ENCODE peak calls at places on chromosomes 16 and 17, in nine cellular contexts. F, B, H, E, Q, Z, V, U and A are unnamed samples.

GRCh38 chr16:54937673-54938350 is 7.1 kb downstream of the IRX5 start:
- DNase-seq in Q (no peak), F (no peak), E (no peak), B (no peak), H (no peak), V (no peak), Z (no peak), U (no peak), A (no peak)

GRCh38 chr17:79393358-79394038 is 217.4 kb downstream of the RBFOX3 start:
- DNase-seq in H (peak; percentile 61), U (peak; percentile 82), E (peak; percentile 50), Q (peak; percentile 40), B (peak; percentile 95), F (peak; percentile 88), Z (peak; percentile 88), V (peak; percentile 27), A (peak; percentile 81)

GRCh38 chr16:88893127-88893968 is 26.9 kb upstream of the PABPN1L start:
- DNase-seq in V (no peak), Z (no peak), H (no peak), Q (no peak), F (no peak), E (no peak), B (no peak), U (no peak), A (no peak)

GRCh38 chr17:14741516-14741915 is 440.6 kb downstream of the HS3ST3B1 start:
- DNase-seq in E (no peak), V (no peak), U (no peak), Q (peak; percentile 52), F (no peak), Z (no peak), B (no peak), H (no peak), A (no peak)

GRCh38 chr17:20043034-20043433 is 33.9 kb downstream of the SPECC1 start:
- DNase-seq in Q (no peak), H (no peak), F (no peak), V (no peak), U (peak; percentile 18), B (no peak), Z (no peak), E (no peak), A (no peak)

GRCh38 chr16:84785843-84786538 is 33.8 kb upstream of the CRISPLD2 start:
- DNase-seq in Q (peak; percentile 70), E (no peak), B (no peak), F (no peak), V (peak; percentile 71), H (no peak), U (no peak), Z (no peak), A (no peak)

GRCh38 chr17:33178641-33179040 is 114.5 kb downstream of the ASIC2 start:
- DNase-seq in U (no peak), E (no peak), F (no peak), V (no peak), H (no peak), Q (no peak), B (no peak), Z (no peak), A (no peak)

GRCh38 chr17:12958786-12959185 is 59.0 kb downstream of the ELAC2 start:
- DNase-seq in V (no peak), Z (no peak), Q (peak; percentile 60), H (no peak), U (no peak), E (no peak), B (no peak), F (no peak), A (no peak)

GRCh38 chr16:5012887-5013286 is 20.8 kb downstream of the NAGPA start:
- DNase-seq in F (no peak), U (no peak), Z (no peak), B (no peak), Q (no peak), E (no peak), H (no peak), V (no peak), A (no peak)

GRCh38 chr16:83115491-83116232 is 488.9 kb downstream of the CDH13 start:
- DNase-seq in Z (no peak), B (no peak), Q (no peak), U (no peak), F (no peak), E (no peak), H (no peak), V (no peak), A (no peak)

GRCh38 chr16:2985893-2986355 is 5.7 kb upstream of the PKMYT1 start:
- DNase-seq in F (no peak), B (no peak), V (no peak), Z (no peak), U (no peak), Q (no peak), E (no peak), H (no peak), A (no peak)

GRCh38 chr17:21061971-21062526 is 19.2 kb upstream of the USP22 start:
- DNase-seq in Z (no peak), B (no peak), Q (no peak), V (no peak), U (no peak), F (peak; percentile 53), E (no peak), H (no peak), A (no peak)

GRCh38 chr16:50478773-50479149 is 69.4 kb upstream of the NKD1 start:
- DNase-seq in V (peak; percentile 74), B (no peak), Z (no peak), H (no peak), E (no peak), U (no peak), F (no peak), Q (no peak), A (no peak)

GRCh38 chr17:13337864-13338371 is 263.8 kb downstream of the HS3ST3A1 start:
- DNase-seq in Q (peak; percentile 78), F (peak; percentile 22), Z (no peak), V (peak; percentile 2), E (no peak), U (peak; percentile 10), H (peak; percentile 0), B (peak; percentile 61), A (no peak)

GRCh38 chr17:39641883-39642282 is 4.9 kb downstream of the STARD3 start:
- DNase-seq in F (no peak), U (no peak), B (no peak), V (no peak), Z (no peak), H (no peak), E (no peak), Q (no peak), A (no peak)

GRCh38 chr16:85444879-85445778 is 168.0 kb upstream of the GSE1 start:
- DNase-seq in Z (no peak), F (no peak), U (no peak), Q (no peak), V (peak; percentile 89), H (no peak), E (no peak), B (no peak), A (no peak)

GRCh38 chr17:30716461-30717289 is 107.8 kb downstream of the CRLF3 start:
- DNase-seq in U (no peak), H (peak; percentile 75), Z (no peak), E (no peak), F (no peak), V (no peak), B (peak; percentile 41), Q (peak; percentile 16), A (peak; percentile 40)

GRCh38 chr17:51921500-51921899 is 237.0 kb downstream of the CA10 start:
- DNase-seq in E (no peak), H (no peak), B (no peak), Z (no peak), F (no peak), U (no peak), V (no peak), Q (no peak), A (no peak)

GRCh38 chr16:3954411-3954921 is 74.0 kb upstream of the CREBBP start:
- DNase-seq in B (no peak), H (peak; percentile 23), E (no peak), Z (no peak), F (no peak), U (no peak), V (peak; percentile 31), Q (peak; percentile 57), A (no peak)

GRCh38 chr16:27177031-27177774 is 26.1 kb upstream of the KDM8 start:
- DNase-seq in U (peak; percentile 51), B (no peak), Q (peak; percentile 93), Z (no peak), V (no peak), F (no peak), E (no peak), H (no peak), A (no peak)

GRCh38 chr17:8681175-8681949 is 50.8 kb upstream of the MYH10 start:
- DNase-seq in V (no peak), F (no peak), H (no peak), E (no peak), B (peak; percentile 96), U (no peak), Q (peak; percentile 65), Z (no peak), A (no peak)

GRCh38 chr16:80924372-80924978 is 82.2 kb downstream of the CMC2 start:
- DNase-seq in Z (peak; percentile 65), U (peak; percentile 65), F (peak; percentile 70), V (no peak), H (peak; percentile 35), E (peak; percentile 2), B (peak; percentile 64), Q (peak; percentile 43), A (no peak)